ENCODE peak calls at places on chromosomes 2 and 18, in six cellular contexts. F is GM20000; N is heart left ventricle; B is AG09309; E is CD8-positive, alpha-beta T cell; K is left lung. C is an unnamed sample.

GRCh38 chr2:73289304-73289703 is 4.0 kb downstream of the EGR4 start:
- DNase-seq in K (no peak), N (no peak), F (no peak), B (no peak), E (no peak), C (no peak)

GRCh38 chr2:73832905-73833304 is 4.1 kb downstream of the STAMBP start:
- DNase-seq in N (no peak), B (no peak), K (no peak), E (no peak), F (no peak), C (peak)

GRCh38 chr2:1591978-1592907 is 152.1 kb downstream of the PXDN start:
- DNase-seq in B (no peak), K (peak), F (no peak), N (peak), E (no peak), C (no peak)

GRCh38 chr2:9018534-9018933 is 15.1 kb upstream of the MBOAT2 start:
- DNase-seq in B (no peak), E (no peak), K (no peak), N (no peak), F (no peak), C (no peak)

GRCh38 chr2:176494949-176495353 is 225.7 kb downstream of the MTX2 start:
- DNase-seq in B (no peak), N (no peak), E (no peak), F (no peak), K (no peak), C (peak)

GRCh38 chr18:51861041-51861440 is 479.0 kb upstream of the DCC start:
- DNase-seq in B (no peak), N (no peak), F (no peak), K (no peak), E (no peak), C (no peak)

GRCh38 chr2:181984060-181984459 is 1.6 kb upstream of the PPP1R1C start:
- DNase-seq in N (no peak), K (no peak), E (no peak), F (no peak), B (no peak), C (no peak)

GRCh38 chr2:231931481-231931915 is 5.3 kb upstream of the NPPC start:
- DNase-seq in B (no peak), F (no peak), K (no peak), N (peak), E (no peak), C (no peak)

GRCh38 chr2:172101008-172101706 is 1.5 kb downstream of the DLX2 start:
- DNase-seq in N (no peak), K (no peak), E (no peak), B (no peak), F (peak), C (no peak)

GRCh38 chr18:36756262-36756661 is 72.5 kb downstream of the TPGS2 start:
- DNase-seq in N (no peak), K (no peak), B (peak), E (no peak), F (no peak), C (no peak)

GRCh38 chr2:237864940-237865622 is 5.7 kb downstream of the RAMP1 start:
- DNase-seq in E (no peak), K (no peak), F (no peak), N (peak), B (no peak), C (no peak)

GRCh38 chr2:239459056-239459455 is 58.2 kb upstream of the HDAC4 start:
- DNase-seq in E (no peak), F (no peak), B (no peak), K (peak), N (no peak), C (no peak)

GRCh38 chr2:42383855-42384530 is 23.0 kb upstream of the COX7A2L start:
- DNase-seq in K (no peak), N (no peak), E (no peak), B (no peak), F (no peak), C (no peak)

GRCh38 chr2:42386684-42387083 is 25.7 kb upstream of the COX7A2L start:
- DNase-seq in K (no peak), E (no peak), F (peak), B (no peak), N (no peak), C (no peak)

GRCh38 chr2:42390401-42390969 is 29.5 kb upstream of the COX7A2L start:
- DNase-seq in K (no peak), F (no peak), E (no peak), B (no peak), N (no peak), C (no peak)

GRCh38 chr2:42382144-42382543 is 21.1 kb upstream of the COX7A2L start:
- DNase-seq in B (no peak), F (no peak), K (no peak), N (no peak), E (no peak), C (no peak)

GRCh38 chr2:42385225-42385624 is 24.2 kb upstream of the COX7A2L start:
- DNase-seq in N (no peak), E (no peak), K (no peak), B (no peak), F (no peak), C (no peak)
- TF ChIP-seq CTCF in N (no peak), E (no peak), K (no peak), B (peak), F (no peak), C (no peak)

DNA sequence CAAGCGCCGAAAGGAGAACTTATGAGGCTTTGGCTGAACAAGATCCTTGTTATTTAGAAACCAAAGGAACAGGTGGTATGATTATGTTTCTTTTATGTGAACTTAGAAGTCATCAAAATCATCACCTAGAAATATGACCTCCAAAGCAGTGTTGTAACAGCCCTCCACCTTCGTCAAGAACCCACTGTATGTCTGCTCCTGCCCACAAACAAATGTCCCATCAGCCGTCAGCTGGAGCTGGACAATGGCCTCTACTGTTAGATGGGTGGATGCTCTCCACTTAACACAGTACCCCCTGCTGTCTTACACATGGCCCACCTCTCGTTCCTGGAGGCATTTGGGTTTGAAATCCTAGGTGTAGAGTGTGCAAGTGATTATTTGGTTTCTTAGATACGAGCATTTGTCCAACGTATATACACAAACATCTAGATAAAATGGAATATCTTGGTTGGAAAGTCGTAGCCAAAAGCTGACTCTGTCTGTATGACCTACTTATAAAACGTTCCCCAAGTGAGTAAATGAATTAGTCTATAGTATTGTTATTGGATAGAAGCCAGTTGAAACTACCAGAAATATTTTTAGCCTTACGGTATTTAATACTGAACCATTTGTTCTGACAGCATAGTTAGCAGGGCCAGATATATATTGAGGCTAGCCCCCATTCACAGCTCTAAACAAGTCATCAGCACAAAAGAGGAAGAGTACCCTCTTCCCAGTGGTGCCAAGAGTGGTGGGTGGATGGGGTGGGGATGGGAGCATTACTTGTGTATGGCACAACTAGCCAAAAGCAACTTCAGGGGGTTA is 113.1 kb downstream of the CRIM1 start:
- DNase-seq in E (no peak), N (no peak), F (no peak), B (no peak), K (no peak), C (no peak)
- TF ChIP-seq CTCF in E (no peak), N (no peak), F (no peak), B (no peak), K (no peak), C (no peak)

DNA sequence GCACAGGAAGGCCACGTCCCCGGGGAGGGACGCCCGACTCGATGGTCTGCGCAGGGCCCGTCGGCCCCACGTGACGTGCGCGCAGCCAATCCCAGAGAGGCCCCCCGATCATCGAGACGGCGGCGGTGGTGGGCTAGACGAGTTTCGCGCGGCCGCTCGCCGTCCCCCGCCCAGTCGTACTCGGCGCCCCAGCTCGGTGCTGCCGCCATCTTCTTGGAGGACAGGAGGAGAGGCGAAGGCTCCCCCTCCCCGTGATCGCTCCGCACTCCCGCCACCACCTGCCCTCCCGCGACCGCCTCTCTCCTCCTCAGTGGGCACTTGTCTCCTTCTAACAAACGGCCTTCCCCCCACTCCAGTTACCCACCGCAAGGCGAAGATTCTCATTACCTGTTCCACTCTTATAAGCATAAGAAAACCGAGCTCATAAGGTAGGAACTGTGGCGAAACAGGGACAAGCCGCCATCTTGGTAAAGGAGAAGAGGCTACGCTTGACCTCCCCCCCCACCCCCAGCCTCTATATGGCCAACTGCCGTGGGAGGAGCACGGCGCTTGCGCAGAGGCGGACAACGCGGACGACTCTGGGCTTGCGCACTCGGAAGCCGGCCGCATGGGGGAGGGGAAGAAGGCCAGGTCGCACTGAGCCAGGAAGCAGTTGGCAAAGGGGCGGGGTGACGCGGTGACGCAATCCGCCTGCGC is at the start of gene HDLBP:
- DNase-seq in B (peak), F (peak), E (peak), N (peak), K (peak), C (peak)
- TF ChIP-seq CTCF in B (peak), F (peak), E (no peak), N (peak), K (no peak), C (peak)

GRCh38 chr2:46034535-46034934 is 262.7 kb upstream of the EPAS1 start:
- DNase-seq in N (peak), B (no peak), F (no peak), E (no peak), K (no peak), C (no peak)
- TF ChIP-seq CTCF in N (no peak), B (no peak), F (no peak), E (no peak), K (no peak), C (no peak)

DNA sequence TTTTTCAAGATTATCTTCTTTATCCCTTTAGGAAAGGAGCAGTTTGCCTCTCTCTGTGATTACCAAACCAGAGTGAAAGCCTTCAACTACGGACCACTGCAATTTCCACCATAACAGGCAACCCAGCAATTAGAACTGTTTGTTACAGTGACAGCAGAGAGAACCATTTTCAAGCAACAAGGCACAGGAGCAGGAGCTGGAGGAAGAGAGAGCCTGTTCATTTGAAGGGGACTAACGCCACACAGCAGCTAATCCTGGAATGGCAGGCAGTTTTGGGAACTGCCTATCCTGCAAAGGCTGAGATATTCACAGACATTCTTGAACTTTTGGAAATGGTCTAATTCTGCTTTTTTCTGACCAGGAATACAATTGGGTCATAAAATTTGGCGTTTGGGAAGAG is 1541.9 kb upstream of the PIK3C3 start:
- DNase-seq in B (no peak), F (no peak), K (no peak), E (no peak), N (no peak), C (no peak)
- TF ChIP-seq CTCF in B (no peak), F (no peak), K (no peak), E (no peak), N (peak), C (peak)

GRCh38 chr2:162086904-162087303 is 12.9 kb upstream of the DPP4 start:
- DNase-seq in N (no peak), K (no peak), F (no peak), B (peak), E (no peak), C (no peak)

GRCh38 chr2:162092656-162093556 is 18.9 kb upstream of the DPP4 start:
- DNase-seq in E (no peak), K (no peak), B (peak), N (peak), F (no peak), C (no peak)

GRCh38 chr2:162090109-162090508 is 16.1 kb upstream of the DPP4 start:
- DNase-seq in F (no peak), K (no peak), E (no peak), N (no peak), B (no peak), C (no peak)

GRCh38 chr2:162092008-162092390 is 18.0 kb upstream of the DPP4 start:
- DNase-seq in N (no peak), F (no peak), E (no peak), K (no peak), B (no peak), C (no peak)

DNA sequence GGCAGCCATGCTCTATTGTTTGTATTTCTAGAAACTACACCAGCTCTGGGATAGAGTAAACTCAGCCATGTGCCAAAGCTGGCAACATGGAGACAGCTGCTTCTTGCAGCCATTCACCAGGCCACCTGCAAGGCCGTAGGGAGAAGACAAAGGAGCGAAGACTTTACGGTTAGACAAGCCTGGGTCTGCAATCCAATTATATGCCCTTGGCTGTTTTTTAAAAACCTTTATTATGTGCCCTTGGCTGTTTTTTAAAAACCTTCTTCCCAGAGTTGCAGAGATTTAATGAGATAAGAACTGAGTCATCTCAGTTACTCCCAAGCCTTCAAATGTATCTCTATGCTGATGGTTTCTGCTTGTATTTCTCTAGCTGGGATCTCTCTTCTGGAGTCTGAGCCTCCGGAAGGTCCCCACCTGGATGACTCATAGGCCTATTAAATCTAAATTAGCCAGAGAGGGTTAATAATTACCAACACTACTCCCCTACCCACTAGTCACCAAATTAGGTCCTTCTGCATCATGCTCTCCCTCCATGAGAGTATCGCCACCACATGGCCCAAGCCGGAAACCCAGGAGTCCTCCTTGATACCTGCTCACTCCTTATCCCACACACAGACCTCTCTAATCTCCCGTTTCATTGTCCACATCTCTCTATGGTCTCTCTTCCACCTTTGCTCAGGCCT is 17.5 kb upstream of the DPP4 start:
- DNase-seq in N (no peak), F (no peak), E (no peak), K (no peak), B (no peak), C (no peak)
- TF ChIP-seq CTCF in N (no peak), F (peak), E (no peak), K (no peak), B (peak), C (peak)

C was measured in DND-41.